ENCODE peak calls at places on chromosomes 11 and 22, in four cellular contexts. Z, R, W and Y are unnamed samples.

GRCh38 chr11:2689551-2690260 is 10.1 kb downstream of the KCNQ1OT1 start:
- DNase-seq in Z (no peak), W (no peak), R (no peak), Y (no peak)

GRCh38 chr22:46578824-46579561 is 41.2 kb upstream of the GRAMD4 start:
- DNase-seq in R (no peak), Z (peak; percentile 64), W (peak; percentile 34), Y (no peak)

GRCh38 chr11:37505406-37505805 is 907.4 kb upstream of the RAG2 start:
- DNase-seq in Z (no peak), R (no peak), W (no peak), Y (no peak)

GRCh38 chr11:9251306-9251705 is 13.8 kb downstream of the DENND5A start:
- DNase-seq in W (no peak), R (no peak), Z (no peak), Y (no peak)

GRCh38 chr22:35615156-35615555 is 2.0 kb downstream of the MB start:
- DNase-seq in Z (no peak), W (no peak), R (no peak), Y (no peak)

GRCh38 chr11:78773077-78773476 is 198.4 kb upstream of the NARS2 start:
- DNase-seq in Z (no peak), W (peak; percentile 15), R (no peak), Y (no peak)

GRCh38 chr11:88480217-88480616 is 142.7 kb upstream of the CTSC start:
- DNase-seq in W (peak; percentile 83), Z (peak; percentile 73), R (no peak), Y (peak; percentile 83)

GRCh38 chr11:45596571-45596970 is 68.9 kb downstream of the CHST1 start:
- DNase-seq in R (no peak), W (no peak), Z (no peak), Y (no peak)

GRCh38 chr22:44683237-44683636 is 18.8 kb upstream of the PRR5 start:
- DNase-seq in R (peak; percentile 46), Z (no peak), W (no peak), Y (no peak)

GRCh38 chr22:27220349-27220748 is 563.0 kb downstream of the MIAT start:
- DNase-seq in R (no peak), W (peak; percentile 95), Z (peak; percentile 80), Y (peak; percentile 91)